ENCODE peak calls at places on chromosomes 4 and X, in eight cellular contexts. One of them, this sample, is unnamed.

GRCh38 chr4:185318679-185319078 is 77.0 kb downstream of the LRP2BP start:
- DNase-seq in D721Med: no peak
- DNase-seq in CD14-positive monocyte: no peak
- DNase-seq in endothelial cell: no peak
- DNase-seq in A549: no peak
- DNase-seq in fibroblast of pulmonary artery: peak
- DNase-seq in cardiac fibroblast: peak
- DNase-seq in fibroblast of mammary gland: no peak
- DNase-seq in this sample: no peak

GRCh38 chr4:145177511-145177905 is 2.9 kb downstream of the OTUD4 start:
- DNase-seq in D721Med: no peak
- DNase-seq in CD14-positive monocyte: no peak
- DNase-seq in endothelial cell: no peak
- DNase-seq in A549: no peak
- DNase-seq in fibroblast of pulmonary artery: peak
- DNase-seq in cardiac fibroblast: peak
- DNase-seq in fibroblast of mammary gland: peak
- DNase-seq in this sample: no peak

GRCh38 chrX:22969416-22969815 is 30.3 kb upstream of the DDX53 start:
- DNase-seq in D721Med: no peak
- DNase-seq in CD14-positive monocyte: no peak
- DNase-seq in endothelial cell: no peak
- DNase-seq in A549: no peak
- DNase-seq in fibroblast of pulmonary artery: peak
- DNase-seq in cardiac fibroblast: no peak
- DNase-seq in fibroblast of mammary gland: no peak
- DNase-seq in this sample: no peak

GRCh38 chrX:39675619-39676018 is 422.1 kb downstream of the BCOR start:
- DNase-seq in D721Med: no peak
- DNase-seq in CD14-positive monocyte: no peak
- DNase-seq in endothelial cell: no peak
- DNase-seq in A549: no peak
- DNase-seq in fibroblast of pulmonary artery: peak
- DNase-seq in cardiac fibroblast: peak
- DNase-seq in fibroblast of mammary gland: peak
- DNase-seq in this sample: no peak

GRCh38 chrX:71954458-71954857 is 43.8 kb downstream of the NHSL2 start:
- DNase-seq in D721Med: no peak
- DNase-seq in CD14-positive monocyte: no peak
- DNase-seq in endothelial cell: no peak
- DNase-seq in A549: no peak
- DNase-seq in fibroblast of pulmonary artery: no peak
- DNase-seq in cardiac fibroblast: no peak
- DNase-seq in fibroblast of mammary gland: no peak
- DNase-seq in this sample: no peak

GRCh38 chr4:80255374-80256095 is 10.9 kb upstream of the FGF5 start:
- DNase-seq in D721Med: no peak
- DNase-seq in CD14-positive monocyte: no peak
- DNase-seq in endothelial cell: no peak
- DNase-seq in A549: no peak
- DNase-seq in fibroblast of pulmonary artery: no peak
- DNase-seq in cardiac fibroblast: peak
- DNase-seq in fibroblast of mammary gland: peak
- DNase-seq in this sample: no peak

GRCh38 chrX:130176354-130176776 is 4.6 kb downstream of the RAB33A start:
- DNase-seq in D721Med: no peak
- DNase-seq in CD14-positive monocyte: no peak
- DNase-seq in endothelial cell: no peak
- DNase-seq in A549: no peak
- DNase-seq in fibroblast of pulmonary artery: no peak
- DNase-seq in cardiac fibroblast: no peak
- DNase-seq in fibroblast of mammary gland: no peak
- DNase-seq in this sample: peak

GRCh38 chr4:69096111-69096656 is at the start of gene UGT2B7:
- DNase-seq in D721Med: no peak
- DNase-seq in CD14-positive monocyte: no peak
- DNase-seq in endothelial cell: no peak
- DNase-seq in A549: no peak
- DNase-seq in fibroblast of pulmonary artery: no peak
- DNase-seq in cardiac fibroblast: peak
- DNase-seq in fibroblast of mammary gland: no peak
- DNase-seq in this sample: no peak

GRCh38 chr4:114076865-114077264 is 97.4 kb upstream of the ARSJ start:
- DNase-seq in D721Med: no peak
- DNase-seq in CD14-positive monocyte: no peak
- DNase-seq in endothelial cell: no peak
- DNase-seq in A549: no peak
- DNase-seq in fibroblast of pulmonary artery: peak
- DNase-seq in cardiac fibroblast: peak
- DNase-seq in fibroblast of mammary gland: peak
- DNase-seq in this sample: no peak

GRCh38 chr4:186831574-186831973 is 107.9 kb upstream of the FAT1 start:
- DNase-seq in D721Med: no peak
- DNase-seq in CD14-positive monocyte: no peak
- DNase-seq in endothelial cell: no peak
- DNase-seq in A549: no peak
- DNase-seq in fibroblast of pulmonary artery: no peak
- DNase-seq in cardiac fibroblast: no peak
- DNase-seq in fibroblast of mammary gland: no peak
- DNase-seq in this sample: no peak

GRCh38 chr4:107153956-107154355 is 117.8 kb upstream of the DKK2 start:
- DNase-seq in D721Med: no peak
- DNase-seq in CD14-positive monocyte: no peak
- DNase-seq in endothelial cell: no peak
- DNase-seq in A549: no peak
- DNase-seq in fibroblast of pulmonary artery: peak
- DNase-seq in cardiac fibroblast: no peak
- DNase-seq in fibroblast of mammary gland: no peak
- DNase-seq in this sample: no peak

GRCh38 chrX:39202641-39203040 is 401.4 kb downstream of the MID1IP1 start:
- DNase-seq in D721Med: no peak
- DNase-seq in CD14-positive monocyte: no peak
- DNase-seq in endothelial cell: no peak
- DNase-seq in A549: no peak
- DNase-seq in fibroblast of pulmonary artery: no peak
- DNase-seq in cardiac fibroblast: no peak
- DNase-seq in fibroblast of mammary gland: no peak
- DNase-seq in this sample: no peak

GRCh38 chrX:78650906-78651437 is 8.2 kb downstream of the RTL3 start:
- DNase-seq in D721Med: no peak
- DNase-seq in CD14-positive monocyte: no peak
- DNase-seq in endothelial cell: no peak
- DNase-seq in A549: no peak
- DNase-seq in fibroblast of pulmonary artery: peak
- DNase-seq in cardiac fibroblast: peak
- DNase-seq in fibroblast of mammary gland: peak
- DNase-seq in this sample: no peak

GRCh38 chr4:152500308-152500707 is 35.6 kb downstream of the FBXW7 start:
- DNase-seq in D721Med: no peak
- DNase-seq in CD14-positive monocyte: no peak
- DNase-seq in endothelial cell: no peak
- DNase-seq in A549: no peak
- DNase-seq in fibroblast of pulmonary artery: no peak
- DNase-seq in cardiac fibroblast: no peak
- DNase-seq in fibroblast of mammary gland: no peak
- DNase-seq in this sample: no peak

GRCh38 chr4:184283659-184284335 is 66.1 kb upstream of the ENPP6 start:
- DNase-seq in D721Med: no peak
- DNase-seq in CD14-positive monocyte: no peak
- DNase-seq in endothelial cell: no peak
- DNase-seq in A549: no peak
- DNase-seq in fibroblast of pulmonary artery: no peak
- DNase-seq in cardiac fibroblast: no peak
- DNase-seq in fibroblast of mammary gland: no peak
- DNase-seq in this sample: no peak

GRCh38 chrX:1440506-1440905 is 12.2 kb downstream of the ASMTL start:
- DNase-seq in D721Med: no peak
- DNase-seq in CD14-positive monocyte: no peak
- DNase-seq in endothelial cell: no peak
- DNase-seq in A549: no peak
- DNase-seq in fibroblast of pulmonary artery: no peak
- DNase-seq in cardiac fibroblast: no peak
- DNase-seq in fibroblast of mammary gland: no peak
- DNase-seq in this sample: no peak

GRCh38 chrX:100745806-100746537 is 14.1 kb upstream of the SYTL4 start:
- DNase-seq in D721Med: no peak
- DNase-seq in CD14-positive monocyte: no peak
- DNase-seq in endothelial cell: no peak
- DNase-seq in A549: no peak
- DNase-seq in fibroblast of pulmonary artery: peak
- DNase-seq in cardiac fibroblast: peak
- DNase-seq in fibroblast of mammary gland: peak
- DNase-seq in this sample: no peak

GRCh38 chr4:74897390-74897789 is 35.5 kb upstream of the PARM1 start:
- DNase-seq in D721Med: no peak
- DNase-seq in CD14-positive monocyte: no peak
- DNase-seq in endothelial cell: no peak
- DNase-seq in A549: no peak
- DNase-seq in fibroblast of pulmonary artery: no peak
- DNase-seq in cardiac fibroblast: no peak
- DNase-seq in fibroblast of mammary gland: no peak
- DNase-seq in this sample: no peak

GRCh38 chr4:168139336-168139735 is 47.0 kb downstream of the ANXA10 start:
- DNase-seq in D721Med: no peak
- DNase-seq in CD14-positive monocyte: no peak
- DNase-seq in endothelial cell: no peak
- DNase-seq in A549: no peak
- DNase-seq in fibroblast of pulmonary artery: peak
- DNase-seq in cardiac fibroblast: peak
- DNase-seq in fibroblast of mammary gland: peak
- DNase-seq in this sample: no peak

GRCh38 chr4:7842384-7843279 is 97.0 kb downstream of the AFAP1 start:
- DNase-seq in D721Med: no peak
- DNase-seq in CD14-positive monocyte: no peak
- DNase-seq in endothelial cell: no peak
- DNase-seq in A549: peak
- DNase-seq in fibroblast of pulmonary artery: peak
- DNase-seq in cardiac fibroblast: peak
- DNase-seq in fibroblast of mammary gland: peak
- DNase-seq in this sample: no peak

GRCh38 chrX:105821471-105822081 is 763 bp upstream of the NRK start:
- DNase-seq in D721Med: no peak
- DNase-seq in CD14-positive monocyte: no peak
- DNase-seq in endothelial cell: no peak
- DNase-seq in A549: no peak
- DNase-seq in fibroblast of pulmonary artery: peak
- DNase-seq in cardiac fibroblast: peak
- DNase-seq in fibroblast of mammary gland: no peak
- DNase-seq in this sample: no peak

GRCh38 chr4:16530688-16531635 is 304.7 kb upstream of the TAPT1 start:
- DNase-seq in D721Med: no peak
- DNase-seq in CD14-positive monocyte: no peak
- DNase-seq in endothelial cell: no peak
- DNase-seq in A549: no peak
- DNase-seq in fibroblast of pulmonary artery: peak
- DNase-seq in cardiac fibroblast: peak
- DNase-seq in fibroblast of mammary gland: peak
- DNase-seq in this sample: no peak

GRCh38 chr4:65033899-65034298 is 624.6 kb upstream of the TECRL start:
- DNase-seq in D721Med: no peak
- DNase-seq in CD14-positive monocyte: no peak
- DNase-seq in endothelial cell: no peak
- DNase-seq in A549: no peak
- DNase-seq in fibroblast of pulmonary artery: peak
- DNase-seq in cardiac fibroblast: no peak
- DNase-seq in fibroblast of mammary gland: peak
- DNase-seq in this sample: no peak
- TF ChIP-seq CTCF in D721Med: no peak
- TF ChIP-seq CTCF in CD14-positive monocyte: no peak
- TF ChIP-seq CTCF in endothelial cell: peak
- TF ChIP-seq CTCF in A549: no peak
- TF ChIP-seq CTCF in fibroblast of pulmonary artery: peak
- TF ChIP-seq CTCF in cardiac fibroblast: no peak
- TF ChIP-seq CTCF in fibroblast of mammary gland: no peak
- TF ChIP-seq CTCF in this sample: no peak

DNA sequence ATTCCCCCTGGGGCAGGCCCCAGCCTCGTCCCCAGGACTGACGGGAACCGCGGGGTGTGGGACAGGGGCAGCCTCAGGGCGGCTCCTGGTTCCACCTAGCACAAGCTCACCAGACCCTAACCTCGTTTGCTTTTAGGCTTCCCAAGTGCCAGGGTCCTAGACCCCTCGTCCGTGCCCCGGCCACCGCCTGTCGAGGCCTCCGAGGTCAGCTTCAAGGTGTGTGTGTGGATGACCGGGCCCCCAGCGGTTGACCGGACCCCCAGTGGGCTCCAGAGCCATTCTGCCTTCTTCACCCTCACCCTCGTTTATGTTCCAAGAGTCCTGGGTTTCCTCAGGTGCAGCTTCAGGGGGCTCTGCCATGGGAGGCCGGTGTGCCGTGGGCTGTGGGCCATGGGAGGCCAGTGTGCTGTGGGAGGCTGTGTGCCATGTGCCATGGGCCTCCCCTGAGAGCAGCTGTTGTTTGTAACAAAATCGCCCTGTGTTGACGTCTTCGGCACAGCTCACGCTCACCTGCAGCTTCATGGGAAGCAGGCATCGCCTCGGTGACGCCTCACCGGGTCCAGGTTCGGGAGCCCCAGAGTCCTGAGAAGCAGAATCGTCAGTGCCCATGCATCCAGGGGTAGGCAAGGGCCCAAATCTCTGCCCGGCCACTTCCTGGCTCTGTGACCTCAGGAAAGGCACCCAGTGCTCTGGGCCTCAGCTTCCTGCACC is 43.0 kb upstream of the HMX1 start:
- DNase-seq in D721Med: no peak
- DNase-seq in CD14-positive monocyte: peak
- DNase-seq in endothelial cell: no peak
- DNase-seq in A549: no peak
- DNase-seq in fibroblast of pulmonary artery: no peak
- DNase-seq in cardiac fibroblast: no peak
- DNase-seq in fibroblast of mammary gland: no peak
- DNase-seq in this sample: no peak
- TF ChIP-seq CTCF in D721Med: no peak
- TF ChIP-seq CTCF in CD14-positive monocyte: no peak
- TF ChIP-seq CTCF in endothelial cell: no peak
- TF ChIP-seq CTCF in A549: no peak
- TF ChIP-seq CTCF in fibroblast of pulmonary artery: no peak
- TF ChIP-seq CTCF in cardiac fibroblast: no peak
- TF ChIP-seq CTCF in fibroblast of mammary gland: no peak
- TF ChIP-seq CTCF in this sample: no peak

DNA sequence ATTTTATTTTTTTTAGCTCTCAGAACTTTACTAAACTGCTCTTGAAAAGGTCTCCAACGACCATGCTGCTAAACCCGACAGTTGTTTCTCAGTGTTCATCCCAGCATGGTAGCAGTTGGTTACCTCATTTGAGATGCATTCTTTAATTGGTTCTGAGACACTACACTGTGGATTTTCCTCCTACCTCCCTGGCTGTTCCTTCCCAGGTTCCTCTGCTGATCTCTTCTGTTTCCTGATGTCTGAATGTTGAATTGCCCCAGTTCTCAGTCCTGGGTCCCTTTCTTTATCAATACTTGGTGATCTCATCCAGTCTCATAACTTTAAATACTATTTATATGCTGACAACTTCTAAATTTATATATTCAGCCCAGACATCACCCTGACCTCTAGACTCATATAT is 19.1 kb upstream of the TMEM165 start:
- DNase-seq in D721Med: no peak
- DNase-seq in CD14-positive monocyte: no peak
- DNase-seq in endothelial cell: no peak
- DNase-seq in A549: no peak
- DNase-seq in fibroblast of pulmonary artery: no peak
- DNase-seq in cardiac fibroblast: no peak
- DNase-seq in fibroblast of mammary gland: no peak
- DNase-seq in this sample: no peak
- TF ChIP-seq CTCF in D721Med: no peak
- TF ChIP-seq CTCF in CD14-positive monocyte: no peak
- TF ChIP-seq CTCF in endothelial cell: no peak
- TF ChIP-seq CTCF in A549: no peak
- TF ChIP-seq CTCF in fibroblast of pulmonary artery: no peak
- TF ChIP-seq CTCF in cardiac fibroblast: no peak
- TF ChIP-seq CTCF in fibroblast of mammary gland: no peak
- TF ChIP-seq CTCF in this sample: no peak

GRCh38 chrX:32483534-32484136 is 727.7 kb downstream of the DMD start:
- DNase-seq in D721Med: no peak
- DNase-seq in CD14-positive monocyte: no peak
- DNase-seq in endothelial cell: no peak
- DNase-seq in A549: no peak
- DNase-seq in fibroblast of pulmonary artery: peak
- DNase-seq in cardiac fibroblast: peak
- DNase-seq in fibroblast of mammary gland: no peak
- DNase-seq in this sample: no peak
- TF ChIP-seq CTCF in D721Med: peak
- TF ChIP-seq CTCF in CD14-positive monocyte: no peak
- TF ChIP-seq CTCF in endothelial cell: peak
- TF ChIP-seq CTCF in A549: no peak
- TF ChIP-seq CTCF in fibroblast of pulmonary artery: peak
- TF ChIP-seq CTCF in cardiac fibroblast: no peak
- TF ChIP-seq CTCF in fibroblast of mammary gland: peak
- TF ChIP-seq CTCF in this sample: peak

This sample was measured in GM10248.